ENCODE peak calls at places on chromosome 20, in eight cellular contexts. I is activated CD4-positive, alpha-beta T cell treated with anti-CD3 and anti-CD28 coated beads for 36 hours; H is ACHN; C is NCI-H1417; J is astrocyte; F is spleen; T is stimulated activated CD4-positive, alpha-beta T cell treated with anti-CD3 and anti-CD28 coated beads, Interleukin-12 subunit alpha, Interleukin-12 subunit beta, amount 100 ng/mL, for 4 hours; W is B cell. Z is an unnamed sample.
A peak's percentile ranks its signal among the peaks of the same experiment; 100 is the strongest.

GRCh38 chr20:39822667-39823066 is 860.5 kb downstream of the DHX35 start:
- DNase-seq in I (no peak), H (no peak), C (no peak), J (peak; percentile 81), F (no peak), T (no peak), W (no peak), Z (no peak)

GRCh38 chr20:39778847-39779641 is 816.9 kb downstream of the DHX35 start:
- DNase-seq in I (no peak), H (no peak), C (no peak), J (no peak), F (no peak), T (no peak), W (no peak), Z (no peak)

GRCh38 chr20:62995898-62996595 is 10.7 kb downstream of the BHLHE23 start:
- DNase-seq in I (no peak), H (no peak), C (no peak), J (no peak), F (no peak), T (no peak), W (no peak), Z (no peak)

GRCh38 chr20:47799116-47799715 is 13.9 kb upstream of the SULF2 start:
- DNase-seq in I (no peak), H (no peak), C (no peak), J (no peak), F (no peak), T (no peak), W (no peak), Z (peak; percentile 1)

GRCh38 chr20:2108987-2109386 is 7.4 kb downstream of the STK35 start:
- DNase-seq in I (no peak), H (peak; percentile 80), C (no peak), J (peak; percentile 73), F (no peak), T (no peak), W (no peak), Z (no peak)

GRCh38 chr20:61184194-61184593 is 67.9 kb upstream of the CDH4 start:
- DNase-seq in I (no peak), H (no peak), C (no peak), J (peak; percentile 34), F (no peak), T (no peak), W (no peak), Z (no peak)

GRCh38 chr20:57274846-57275245 is 8.4 kb upstream of the BMP7 start:
- DNase-seq in I (no peak), H (no peak), C (no peak), J (no peak), F (no peak), T (no peak), W (no peak), Z (no peak)

GRCh38 chr20:6921717-6922386 is 154.4 kb downstream of the BMP2 start:
- DNase-seq in I (no peak), H (no peak), C (peak; percentile 96), J (no peak), F (no peak), T (no peak), W (no peak), Z (no peak)

GRCh38 chr20:24756292-24757025 is 192.6 kb upstream of the CST7 start:
- DNase-seq in I (no peak), H (no peak), C (no peak), J (no peak), F (peak; percentile 31), T (no peak), W (no peak), Z (no peak)

GRCh38 chr20:19583532-19584175 is 174.4 kb upstream of the RIN2 start:
- DNase-seq in I (peak; percentile 71), H (peak; percentile 59), C (peak; percentile 56), J (no peak), F (peak; percentile 84), T (peak; percentile 13), W (no peak), Z (no peak)

Z was measured in chondrocyte.